ENCODE peak calls at places on chromosomes 13 and 19, in seven cellular contexts. W, A, F, V, Y, D and B are unnamed samples.

GRCh38 chr13:73096173-73097117 is 37.6 kb downstream of the KLF5 start:
- DNase-seq in V (no peak), A (no peak), D (no peak), Y (no peak), F (no peak), W (no peak), B (no peak)

GRCh38 chr19:33797821-33798633 is 1.4 kb downstream of the KCTD15 start:
- DNase-seq in W (no peak), A (peak; percentile 26), V (peak; percentile 32), F (peak; percentile 85), D (no peak), Y (no peak), B (no peak)

GRCh38 chr13:47858678-47859050 is 142.4 kb downstream of the SUCLA2 start:
- DNase-seq in F (peak; percentile 44), A (no peak), W (no peak), Y (peak; percentile 0), D (no peak), V (no peak), B (no peak)

GRCh38 chr13:34719060-34719875 is 222.8 kb upstream of the NBEA start:
- DNase-seq in F (no peak), W (no peak), D (no peak), V (no peak), Y (no peak), A (peak; percentile 59), B (no peak)

GRCh38 chr13:60645552-60646138 is 248.6 kb downstream of the TDRD3 start:
- DNase-seq in V (no peak), A (no peak), Y (no peak), F (no peak), W (no peak), D (no peak), B (no peak)

GRCh38 chr19:2569596-2570465 is 93.9 kb downstream of the GADD45B start:
- DNase-seq in A (no peak), F (no peak), W (no peak), Y (no peak), V (no peak), D (no peak), B (no peak)

GRCh38 chr13:33153421-33154381 is 131.9 kb downstream of the STARD13 start:
- DNase-seq in F (no peak), Y (peak; percentile 88), D (no peak), V (no peak), A (no peak), W (no peak), B (no peak)

GRCh38 chr13:83221256-83221655 is 661.0 kb downstream of the SLITRK1 start:
- DNase-seq in W (no peak), A (peak; percentile 13), F (no peak), Y (no peak), V (no peak), D (no peak), B (no peak)

GRCh38 chr13:98577823-98578285 is 947 bp upstream of the STK24 start:
- DNase-seq in A (no peak), V (no peak), W (no peak), Y (no peak), F (no peak), D (no peak), B (no peak)

GRCh38 chr19:19591133-19591825 is 27.2 kb downstream of the PBX4 start:
- DNase-seq in A (no peak), V (peak; percentile 65), D (peak; percentile 67), Y (no peak), W (no peak), F (peak; percentile 95), B (no peak)

GRCh38 chr19:2051771-2052704 is 994 bp upstream of the MKNK2 start:
- DNase-seq in W (no peak), Y (no peak), V (peak; percentile 65), D (peak; percentile 72), F (no peak), A (peak; percentile 32), B (no peak)

GRCh38 chr19:811511-812048 is 10.2 kb downstream of the PLPPR3 start:
- DNase-seq in F (no peak), D (no peak), A (no peak), V (no peak), W (no peak), Y (no peak), B (no peak)

GRCh38 chr19:1650627-1651009 is 1.8 kb downstream of the TCF3 start:
- DNase-seq in V (peak; percentile 46), A (no peak), Y (no peak), W (no peak), F (peak; percentile 45), D (peak; percentile 65), B (no peak)

GRCh38 chr19:16834747-16835146 is 5.5 kb downstream of the SIN3B start:
- DNase-seq in F (no peak), W (no peak), V (peak; percentile 16), A (no peak), Y (no peak), D (no peak), B (no peak)

GRCh38 chr13:33610471-33611015 is 207.4 kb upstream of the RFC3 start:
- DNase-seq in V (peak; percentile 46), W (peak; percentile 22), D (peak; percentile 38), F (no peak), A (no peak), Y (no peak), B (no peak)

GRCh38 chr13:35727881-35728280 is 251.4 kb upstream of the MAB21L1 start:
- DNase-seq in A (no peak), V (no peak), D (no peak), Y (no peak), W (no peak), F (no peak), B (no peak)

GRCh38 chr13:51925865-51926527 is 64.2 kb downstream of the CCDC70 start:
- DNase-seq in D (no peak), Y (no peak), A (no peak), V (no peak), F (no peak), W (no peak), B (no peak)

GRCh38 chr19:18795540-18795939 is 4.4 kb upstream of the COMP start:
- DNase-seq in D (no peak), A (no peak), F (peak; percentile 88), Y (no peak), V (no peak), W (no peak), B (no peak)

GRCh38 chr13:52862358-52863206 is 14.1 kb upstream of the PCDH8 start:
- DNase-seq in Y (no peak), F (peak; percentile 21), V (peak; percentile 10), D (peak; percentile 30), A (no peak), W (no peak), B (no peak)

GRCh38 chr19:29060833-29061364 is 152.1 kb downstream of the UQCRFS1 start:
- DNase-seq in F (no peak), W (no peak), Y (no peak), A (no peak), V (no peak), D (no peak), B (no peak)

GRCh38 chr13:98658131-98658530 is 81.2 kb upstream of the STK24 start:
- DNase-seq in V (no peak), Y (no peak), F (peak; percentile 69), A (no peak), D (no peak), W (no peak), B (no peak)

GRCh38 chr13:102892504-102892903 is 46.7 kb downstream of the ERCC5 start:
- DNase-seq in D (no peak), Y (no peak), A (no peak), W (no peak), V (no peak), F (no peak), B (no peak)

GRCh38 chr13:60590775-60591174 is 193.8 kb downstream of the TDRD3 start:
- DNase-seq in A (no peak), W (no peak), D (no peak), F (peak; percentile 27), V (no peak), Y (no peak), B (no peak)

GRCh38 chr13:44393391-44393790 is 19.8 kb downstream of the SERP2 start:
- DNase-seq in A (no peak), V (no peak), Y (no peak), W (no peak), F (no peak), D (no peak), B (no peak)

GRCh38 chr13:51261610-51262249 is 39.5 kb downstream of the FAM124A start:
- DNase-seq in A (no peak), Y (no peak), V (no peak), F (no peak), D (no peak), W (no peak), B (no peak)

GRCh38 chr13:79353698-79354097 is 52.4 kb downstream of the RBM26 start:
- DNase-seq in V (no peak), A (no peak), F (no peak), Y (no peak), W (no peak), D (no peak), B (no peak)

GRCh38 chr13:113834496-113835200 is 29.2 kb downstream of the GAS6 start:
- DNase-seq in D (no peak), W (no peak), F (no peak), Y (no peak), V (no peak), A (no peak), B (no peak)

GRCh38 chr19:58045411-58046050 is 11.7 kb downstream of the ZSCAN1 start:
- DNase-seq in F (no peak), D (no peak), V (no peak), A (no peak), Y (no peak), W (no peak), B (no peak)

GRCh38 chr19:2494084-2494446 is 18.1 kb downstream of the GADD45B start:
- DNase-seq in D (no peak), V (no peak), W (no peak), Y (no peak), A (no peak), F (peak; percentile 78), B (no peak)

GRCh38 chr13:52356327-52356726 is 49.6 kb downstream of the THSD1 start:
- DNase-seq in F (peak; percentile 62), W (no peak), Y (no peak), A (no peak), V (no peak), D (no peak), B (no peak)